ENCODE peak calls at places on chromosome 7, in six cellular contexts. U is body of pancreas, N is upper lobe of left lung, J is ovary, I is NB4, B is tibial nerve. F is an unnamed sample.

GRCh38 chr7:15291707-15292106 is 270.1 kb downstream of the AGMO start:
- DNase-seq in I (no peak), N (no peak), J (no peak), B (no peak), U (no peak), F (no peak)

GRCh38 chr7:55360486-55360885 is 4.7 kb upstream of the LANCL2 start:
- DNase-seq in I (no peak), U (no peak), J (no peak), B (no peak), N (no peak), F (no peak)

GRCh38 chr7:28347462-28347861 is 64.9 kb upstream of the CREB5 start:
- DNase-seq in N (no peak), I (no peak), B (no peak), J (no peak), U (no peak), F (no peak)

GRCh38 chr7:118803-119376 is 73.5 kb upstream of the FAM20C start:
- DNase-seq in U (peak), I (peak), B (no peak), J (peak), N (no peak), F (no peak)

GRCh38 chr7:137000621-137001020 is 132.2 kb downstream of the CHRM2 start:
- DNase-seq in J (no peak), U (no peak), B (no peak), I (no peak), N (no peak), F (no peak)

GRCh38 chr7:82211333-82211732 is 232.2 kb downstream of the CACNA2D1 start:
- DNase-seq in U (no peak), I (no peak), N (no peak), J (no peak), B (no peak), F (no peak)

GRCh38 chr7:105268511-105269392 is 120.0 kb downstream of the SRPK2 start:
- DNase-seq in B (no peak), J (no peak), U (peak), N (no peak), I (peak), F (no peak)

GRCh38 chr7:105819559-105819958 is 56.8 kb downstream of the ATXN7L1 start:
- DNase-seq in N (no peak), J (no peak), B (no peak), U (no peak), I (no peak), F (no peak)

GRCh38 chr7:126727930-126728331 is 524.8 kb downstream of the GRM8 start:
- DNase-seq in J (no peak), B (no peak), I (peak), U (no peak), N (no peak), F (no peak)

GRCh38 chr7:42972703-42973500 is 40.7 kb downstream of the MRPL32 start:
- DNase-seq in U (peak), I (no peak), J (peak), B (peak), N (peak), F (no peak)

GRCh38 chr7:7554021-7554432 is 12.7 kb upstream of the MIOS start:
- DNase-seq in B (no peak), U (no peak), I (no peak), J (no peak), N (no peak), F (no peak)

GRCh38 chr7:159105845-159106614 is 38.6 kb downstream of the VIPR2 start:
- DNase-seq in I (no peak), B (no peak), U (no peak), J (no peak), N (no peak), F (no peak)

GRCh38 chr7:101597941-101598340 is 31.2 kb downstream of the MYL10 start:
- DNase-seq in U (no peak), N (no peak), B (no peak), J (no peak), I (no peak), F (no peak)

GRCh38 chr7:50651227-50651989 is 86.2 kb upstream of the DDC start:
- DNase-seq in I (peak), J (no peak), U (no peak), N (no peak), B (no peak), F (no peak)

GRCh38 chr7:11934766-11935165 is 102.8 kb upstream of the THSD7A start:
- DNase-seq in N (no peak), U (no peak), J (no peak), B (no peak), I (no peak), F (no peak)

GRCh38 chr7:106535234-106536026 is 125.5 kb downstream of the CCDC71L start:
- DNase-seq in B (no peak), I (no peak), J (no peak), N (no peak), U (no peak), F (no peak)

GRCh38 chr7:94286111-94286510 is 108.6 kb upstream of the COL1A2 start:
- DNase-seq in N (no peak), B (no peak), I (no peak), U (no peak), J (no peak), F (no peak)

GRCh38 chr7:128737867-128738390 is 1.2 kb upstream of the CALU start:
- DNase-seq in I (no peak), J (no peak), N (no peak), B (no peak), U (no peak), F (no peak)

GRCh38 chr7:11786186-11786585 is 45.8 kb downstream of the THSD7A start:
- DNase-seq in B (no peak), J (no peak), U (no peak), I (no peak), N (no peak), F (no peak)

GRCh38 chr7:142847353-142847752 is 7.5 kb upstream of the EPHB6 start:
- DNase-seq in U (no peak), N (no peak), J (no peak), I (no peak), B (no peak), F (no peak)

GRCh38 chr7:101681170-101682007 is 52.3 kb upstream of the MYL10 start:
- DNase-seq in I (peak), J (peak), B (no peak), U (peak), N (no peak), F (no peak)

GRCh38 chr7:69957661-69958060 is 359.4 kb downstream of the AUTS2 start:
- DNase-seq in J (no peak), U (no peak), I (no peak), B (no peak), N (no peak), F (no peak)

GRCh38 chr7:123367508-123368122 is 166.8 kb downstream of the IQUB start:
- DNase-seq in N (no peak), B (no peak), U (peak), J (no peak), I (peak), F (peak)

GRCh38 chr7:33400214-33400538 is 270.8 kb downstream of the BBS9 start:
- DNase-seq in U (no peak), N (no peak), J (no peak), I (no peak), B (no peak), F (no peak)

GRCh38 chr7:116730097-116731018 is 58.4 kb downstream of the MET start:
- DNase-seq in J (no peak), I (no peak), N (peak), B (no peak), U (no peak), F (no peak)

GRCh38 chr7:92645531-92646061 is 55.4 kb upstream of the FAM133B start:
- DNase-seq in J (no peak), B (no peak), I (peak), N (no peak), U (no peak), F (no peak)

GRCh38 chr7:80284848-80285247 is 150.2 kb downstream of the GNAI1 start:
- DNase-seq in B (no peak), I (no peak), N (no peak), J (no peak), U (no peak), F (no peak)

GRCh38 chr7:141528399-141528798 is 22.8 kb upstream of the AGK start:
- DNase-seq in J (no peak), U (no peak), N (no peak), I (no peak), B (no peak), F (no peak)

GRCh38 chr7:155296006-155296787 is 1.5 kb upstream of the INSIG1 start:
- DNase-seq in J (no peak), B (no peak), U (peak), N (peak), I (no peak), F (no peak)
- TF ChIP-seq POLR2A in J (no peak), B (no peak), U (no peak), N (no peak), I (no peak), F (no peak)

DNA sequence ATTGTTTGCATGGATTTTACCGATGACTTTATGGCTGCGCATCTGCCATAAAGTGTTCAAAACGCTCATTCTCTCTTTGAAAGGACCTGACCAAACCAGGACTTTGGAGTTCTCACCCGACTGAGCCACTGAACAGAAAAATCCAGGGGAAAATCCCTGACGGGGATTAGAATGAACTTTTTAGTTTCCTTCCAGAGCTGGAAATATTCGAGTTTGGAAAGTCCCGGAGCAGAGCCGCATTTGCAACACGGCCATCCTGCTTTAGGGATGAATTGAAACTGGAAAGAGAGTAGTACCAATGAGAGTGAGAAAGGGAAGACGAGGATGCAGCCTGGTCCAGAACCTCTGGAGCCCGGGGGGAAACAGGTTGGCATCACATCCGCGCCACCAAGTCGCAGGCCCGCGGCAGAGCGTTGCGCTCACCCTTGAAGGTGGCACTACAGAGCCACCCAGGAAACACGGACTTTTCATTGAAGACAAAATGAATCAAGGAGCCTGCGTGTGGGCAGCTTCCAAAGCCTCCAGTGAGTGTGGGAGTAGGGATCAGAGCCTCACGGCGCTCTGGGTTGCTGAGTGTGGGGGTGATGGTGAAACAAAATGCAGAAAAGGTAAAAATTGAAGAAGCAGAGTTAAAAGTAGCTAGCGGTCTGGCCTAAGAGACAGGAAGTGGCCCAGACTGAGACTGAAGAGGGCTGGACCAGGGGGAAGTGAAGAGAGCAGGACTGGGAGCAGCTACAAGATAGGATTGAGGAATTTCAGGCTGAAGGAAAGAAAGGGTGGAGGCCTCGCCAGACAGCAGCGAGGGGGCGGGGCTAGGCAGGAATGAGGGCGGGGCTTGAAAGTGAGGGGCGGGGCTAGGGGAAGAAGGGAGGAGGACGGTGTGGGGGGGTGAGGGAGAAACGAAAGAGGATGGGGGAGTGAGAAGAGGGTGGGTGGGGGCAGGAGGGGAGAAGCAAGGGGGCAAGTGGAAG is 1.9 kb downstream of the SMURF1 start:
- DNase-seq in I (peak), N (peak), B (peak), J (peak), U (peak), F (no peak)
- TF ChIP-seq POLR2A in I (no peak), N (no peak), B (peak), J (peak), U (no peak), F (no peak)

GRCh38 chr7:90594791-90595317 is 1.3 kb upstream of the CDK14 start:
- DNase-seq in I (peak), U (peak), J (peak), B (peak), N (peak), F (no peak)

GRCh38 chr7:90595801-90596683 is at the start of gene CDK14:
- DNase-seq in U (peak), J (peak), I (peak), B (peak), N (peak), F (peak)

GRCh38 chr7:90597527-90597871 is 1.4 kb downstream of the CDK14 start:
- DNase-seq in I (no peak), N (no peak), B (no peak), J (no peak), U (no peak), F (no peak)

GRCh38 chr7:90596745-90597526 is 815 bp downstream of the CDK14 start:
- DNase-seq in N (no peak), U (no peak), J (no peak), I (peak), B (no peak), F (no peak)

DNA sequence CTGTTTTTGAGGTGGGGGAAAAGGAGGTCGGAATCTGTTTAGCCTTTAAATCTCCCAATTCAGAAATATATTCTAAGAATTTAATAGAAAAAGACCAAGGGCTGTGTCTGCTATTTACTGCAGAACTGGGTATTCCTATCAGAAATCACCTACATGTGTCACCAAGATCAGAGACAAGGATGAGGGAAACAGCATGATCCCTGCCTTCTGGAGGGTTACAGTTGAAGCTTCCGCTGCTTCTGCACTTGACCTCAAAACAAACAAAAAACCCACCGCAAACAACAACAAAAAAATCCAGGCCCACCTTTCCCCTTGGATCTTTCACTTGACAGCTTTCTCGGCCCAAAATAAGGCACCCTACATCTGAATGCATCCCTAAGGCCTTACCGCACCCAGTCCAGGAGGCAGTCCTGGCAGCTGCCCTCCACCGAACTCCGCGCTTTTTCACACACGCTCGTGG is 750 bp upstream of the CDK14 start:
- DNase-seq in N (no peak), U (no peak), B (no peak), J (no peak), I (no peak), F (no peak)
- TF ChIP-seq POLR2A in N (no peak), U (no peak), B (no peak), J (no peak), I (no peak), F (no peak)

GRCh38 chr7:98209166-98209920 is 1.9 kb upstream of the BHLHA15 start:
- DNase-seq in N (peak), B (peak), I (no peak), U (no peak), J (no peak), F (no peak)

GRCh38 chr7:98212532-98213041 is 1.3 kb downstream of the BHLHA15 start:
- DNase-seq in B (no peak), U (no peak), I (no peak), N (peak), J (no peak), F (no peak)

GRCh38 chr7:98210513-98211220 is 572 bp upstream of the BHLHA15 start:
- DNase-seq in N (peak), I (no peak), B (no peak), U (peak), J (no peak), F (no peak)

GRCh38 chr7:98211676-98212531 is 665 bp downstream of the BHLHA15 start:
- DNase-seq in J (peak), B (no peak), U (peak), N (peak), I (no peak), F (no peak)

DNA sequence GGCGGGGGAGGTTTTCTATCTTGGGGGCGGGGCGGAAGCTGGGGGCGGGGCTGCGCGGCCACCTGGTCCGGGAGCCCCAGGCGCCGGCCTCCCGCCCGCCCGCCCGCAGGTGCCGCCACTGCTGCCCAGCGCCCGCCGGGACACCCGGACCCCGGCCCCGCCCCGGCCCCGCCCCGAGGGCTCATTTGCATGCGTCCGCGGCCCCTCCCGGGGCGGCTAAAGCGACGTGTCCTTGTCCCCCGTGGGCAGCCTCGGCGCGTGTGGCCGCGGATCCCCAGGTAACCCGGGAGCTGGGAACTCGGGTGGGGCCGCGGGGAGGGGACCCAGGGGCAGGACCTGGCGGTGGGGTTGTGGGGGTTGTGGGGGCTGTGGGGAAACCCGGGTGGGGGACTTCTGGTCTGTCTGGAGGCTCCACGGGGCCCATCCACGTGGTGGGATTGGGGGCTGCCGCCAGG is at the start of gene BHLHA15:
- DNase-seq in I (no peak), N (peak), B (no peak), U (peak), J (peak), F (no peak)
- TF ChIP-seq POLR2A in I (no peak), N (no peak), B (no peak), U (no peak), J (no peak), F (no peak)

GRCh38 chr7:2863461-2864066 is 19.5 kb upstream of the GNA12 start:
- DNase-seq in J (peak), I (peak), B (peak), N (peak), U (peak), F (peak)
- TF ChIP-seq POLR2A in J (peak), I (peak), B (peak), N (peak), U (no peak), F (peak)

GRCh38 chr7:156612930-156613329 is 27.6 kb upstream of the RNF32 start:
- DNase-seq in B (no peak), I (peak), J (no peak), N (no peak), U (no peak), F (no peak)

GRCh38 chr7:156617215-156617614 is 23.4 kb upstream of the RNF32 start:
- DNase-seq in N (no peak), I (no peak), U (no peak), B (no peak), J (no peak), F (no peak)

GRCh38 chr7:156611393-156612010 is 29.1 kb upstream of the RNF32 start:
- DNase-seq in I (no peak), J (no peak), B (no peak), N (no peak), U (no peak), F (no peak)

GRCh38 chr7:156616269-156617202 is 24.0 kb upstream of the RNF32 start:
- DNase-seq in N (no peak), B (no peak), I (no peak), J (no peak), U (no peak), F (no peak)

GRCh38 chr7:156614434-156615264 is 25.9 kb upstream of the RNF32 start:
- DNase-seq in B (no peak), I (no peak), J (no peak), U (peak), N (peak), F (no peak)
- TF ChIP-seq POLR2A in B (no peak), I (no peak), J (no peak), U (no peak), N (no peak), F (no peak)

DNA sequence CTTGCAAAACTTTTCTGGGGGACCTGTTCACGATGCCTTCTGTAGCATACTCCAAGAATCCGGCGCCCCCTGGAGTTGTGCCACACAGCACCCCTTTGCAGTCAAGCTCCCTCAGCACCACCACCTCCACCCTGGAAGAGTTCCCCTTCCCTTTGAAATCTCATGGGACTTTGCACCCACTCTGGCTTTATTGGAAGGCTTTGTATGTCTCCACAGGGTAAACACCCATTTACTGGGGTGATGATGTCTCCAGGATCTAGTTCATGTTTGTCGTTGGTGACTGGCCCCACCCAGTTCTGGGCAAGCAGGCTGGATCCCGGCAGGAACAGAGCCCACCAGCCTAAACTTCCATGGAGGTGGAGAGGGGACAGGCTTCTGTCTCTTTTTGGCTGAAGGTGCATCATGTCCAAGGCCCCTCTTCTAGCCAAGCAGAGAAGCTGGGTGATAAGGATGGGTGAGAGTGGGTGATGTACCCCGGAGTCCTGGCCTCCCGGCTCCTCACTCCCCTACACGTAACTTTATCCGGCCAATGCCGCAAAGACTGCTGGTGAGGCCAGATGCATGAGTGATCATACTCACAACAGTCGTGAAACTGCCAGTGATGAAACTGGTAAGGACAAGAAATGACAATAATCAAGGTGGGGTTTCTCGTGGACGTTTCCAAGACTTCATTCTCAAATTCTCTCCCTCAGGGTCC is 727 bp upstream of the CLDN4 start:
- DNase-seq in U (no peak), N (no peak), J (no peak), B (no peak), I (no peak), F (no peak)
- TF ChIP-seq POLR2A in U (no peak), N (no peak), J (no peak), B (no peak), I (no peak), F (no peak)